ENCODE peak calls at places on chromosomes 13 and 19, in six cellular contexts. I is IMR-90, D is SJSA1, Y is fibroblast of lung, B is hepatocyte, R is adrenal gland. L is an unnamed sample. For H3K9me3 and H3K36me3, the result is how much of the 10 kb centered on the place peaks cover.

GRCh38 chr19:42433503-42434260 is 6.5 kb upstream of the LIPE start:
- DNase-seq in R (peak), D (no peak), Y (no peak), B (peak), I (peak), L (peak)

GRCh38 chr13:42279080-42279479 is 7.1 kb downstream of the AKAP11 start:
- DNase-seq in R (no peak), B (no peak), Y (peak), I (no peak), D (no peak), L (no peak)

GRCh38 chr13:83117046-83117445 is 765.2 kb downstream of the SLITRK1 start:
- DNase-seq in Y (no peak), I (no peak), R (no peak), D (no peak), B (no peak), L (no peak)

GRCh38 chr19:34269489-34269888 is 15.1 kb downstream of the GARRE1 start:
- DNase-seq in D (no peak), I (no peak), B (no peak), R (no peak), Y (no peak), L (no peak)

GRCh38 chr13:44648392-44649117 is 72.4 kb upstream of the TSC22D1 start:
- DNase-seq in D (no peak), Y (no peak), B (peak), I (no peak), R (no peak), L (no peak)

GRCh38 chr13:51542358-51542972 is 41.8 kb upstream of the WDFY2 start:
- DNase-seq in R (no peak), B (no peak), Y (no peak), D (no peak), I (peak), L (no peak)

GRCh38 chr19:18995804-18996241 is 37.5 kb downstream of the SUGP2 start:
- DNase-seq in Y (peak), R (no peak), B (peak), D (peak), I (peak), L (no peak)

GRCh38 chr13:105471683-105472082 is 1063.8 kb downstream of the EFNB2 start:
- DNase-seq in I (peak), B (no peak), D (no peak), Y (peak), R (no peak), L (no peak)

GRCh38 chr13:31274345-31274870 is 74.6 kb downstream of the B3GLCT start:
- DNase-seq in I (peak), Y (peak), B (no peak), D (no peak), R (no peak), L (no peak)

GRCh38 chr13:104553156-104553555 is 1486.9 kb upstream of the SLC10A2 start:
- DNase-seq in R (no peak), Y (peak), B (no peak), D (no peak), I (peak), L (no peak)

GRCh38 chr19:35736913-35737886 is 5.1 kb downstream of the IGFLR1 start:
- DNase-seq in I (no peak), R (no peak), Y (no peak), D (no peak), B (no peak), L (no peak)

GRCh38 chr19:15260939-15261338 is 28.7 kb upstream of the EPHX3 start:
- DNase-seq in B (no peak), I (no peak), Y (no peak), D (peak), R (no peak), L (no peak)
- H3K27ac ChIP-seq in B (no peak), I (no peak), Y (no peak), D (no peak), R (no peak), L (no peak)

DNA sequence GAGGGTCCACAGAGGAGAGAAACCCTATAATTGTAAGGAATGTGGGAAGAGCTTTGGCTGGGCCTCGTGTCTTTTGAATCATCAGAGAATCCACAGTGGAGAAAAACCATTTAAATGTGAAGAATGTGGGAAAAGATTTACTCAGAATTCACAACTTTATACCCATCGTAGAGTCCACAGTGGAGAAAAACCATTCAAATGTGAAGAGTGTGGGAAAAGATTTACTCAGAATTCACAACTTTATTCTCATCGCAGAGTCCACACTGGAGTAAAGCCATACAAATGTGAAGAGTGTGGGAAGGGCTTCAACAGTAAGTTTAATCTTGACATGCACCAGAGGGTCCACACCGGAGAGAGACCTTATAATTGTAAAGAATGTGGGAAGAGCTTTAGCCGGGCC is 9.4 kb upstream of the ZNF234 start:
- DNase-seq in R (no peak), D (no peak), I (no peak), Y (no peak), B (no peak), L (no peak)
- H3K9me3 ChIP-seq in R (under half), D (under half), I (under half), Y (under half), B (under half), L (half or more)

GRCh38 chr19:41264581-41265375 is 606 bp downstream of the HNRNPUL1 start:
- DNase-seq in B (peak), I (peak), Y (peak), D (no peak), R (peak), L (peak)
- H3K36me3 ChIP-seq in B (under half), I (under half), Y (under half), D (half or more), R (under half), L (under half)

GRCh38 chr13:110541526-110541920 is 20.0 kb downstream of the RAB20 start:
- DNase-seq in B (no peak), Y (peak), D (no peak), R (no peak), I (peak), L (no peak)
- H3K27ac ChIP-seq in B (peak), Y (no peak), D (no peak), R (no peak), I (peak), L (peak)

DNA sequence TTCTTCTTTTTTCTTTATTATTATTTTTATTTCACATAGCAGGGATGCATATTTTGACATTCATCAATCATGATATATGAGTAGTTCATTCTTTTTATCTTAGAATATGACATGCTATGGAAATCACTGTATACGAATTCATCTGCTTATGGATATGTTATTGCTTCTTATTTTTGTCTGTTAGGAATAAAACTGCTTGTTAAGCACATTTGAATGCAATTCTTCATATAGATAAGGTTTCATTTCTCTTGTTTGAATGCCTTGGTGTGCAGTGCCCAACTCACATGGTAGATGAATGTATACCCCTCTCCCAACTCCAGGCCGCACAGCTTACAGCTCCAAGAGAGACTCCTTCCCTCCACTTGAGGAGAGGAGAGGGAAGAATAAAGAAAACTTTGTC is 11.3 kb downstream of the ZNF776 start:
- DNase-seq in Y (no peak), R (no peak), I (no peak), B (no peak), D (no peak), L (no peak)
- H3K9me3 ChIP-seq in Y (under half), R (under half), I (under half), B (under half), D (under half), L (under half)

DNA sequence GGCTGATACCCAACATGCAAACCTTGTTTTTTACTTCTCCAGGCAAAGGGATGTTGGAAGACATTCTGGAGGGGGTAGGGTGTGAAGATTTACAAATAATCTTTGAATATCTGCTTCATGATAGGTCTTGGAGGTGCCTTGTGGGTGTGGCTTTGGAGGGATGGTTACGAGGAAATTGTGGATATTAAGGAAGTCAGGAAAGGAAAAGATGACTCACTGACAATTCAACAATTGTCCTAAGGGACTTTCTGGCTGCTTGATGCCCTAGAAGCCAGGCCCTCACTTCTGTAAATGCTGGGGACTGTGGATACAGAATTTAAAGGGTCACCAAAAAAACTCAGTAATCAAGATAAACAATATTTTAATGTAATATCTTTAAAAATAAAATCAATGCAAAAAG is 37.4 kb upstream of the ZNF527 start:
- DNase-seq in D (no peak), I (no peak), R (no peak), B (no peak), Y (peak), L (no peak)
- H3K36me3 ChIP-seq in D (under half), I (under half), R (under half), B (under half), Y (under half), L (under half)

GRCh38 chr13:22736768-22737092 is 444.0 kb upstream of the SGCG start:
- DNase-seq in B (no peak), Y (no peak), R (no peak), D (no peak), I (no peak), L (no peak)

GRCh38 chr13:22738357-22738756 is 442.4 kb upstream of the SGCG start:
- DNase-seq in I (no peak), D (no peak), R (no peak), Y (no peak), B (no peak), L (no peak)

GRCh38 chr13:22736084-22736767 is 444.6 kb upstream of the SGCG start:
- DNase-seq in I (no peak), Y (no peak), B (no peak), R (no peak), D (no peak), L (no peak)

GRCh38 chr13:22744688-22745452 is 435.9 kb upstream of the SGCG start:
- DNase-seq in I (no peak), R (no peak), B (no peak), D (no peak), Y (no peak), L (no peak)

DNA sequence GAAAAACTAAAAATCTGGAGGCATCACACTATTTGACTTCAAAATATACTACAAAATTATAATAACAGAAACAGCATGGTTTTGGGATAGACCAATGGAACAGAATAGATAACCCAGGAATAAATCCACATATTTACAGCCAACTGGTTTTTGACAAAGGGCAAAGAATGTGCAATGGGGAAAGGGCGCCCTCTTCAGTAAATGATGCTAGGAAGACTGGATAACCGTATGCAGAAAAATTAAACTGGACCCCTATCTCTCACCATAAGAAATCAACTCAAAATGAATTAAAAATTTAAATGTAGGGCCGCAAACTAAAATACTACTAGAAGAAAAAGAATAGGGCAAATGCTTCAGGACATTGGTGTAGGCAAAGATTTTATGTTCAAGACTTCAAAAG is 440.5 kb upstream of the SGCG start:
- DNase-seq in B (no peak), R (no peak), D (no peak), I (no peak), Y (no peak), L (no peak)
- H3K27ac ChIP-seq in B (no peak), R (no peak), D (no peak), I (no peak), Y (no peak), L (no peak)

DNA sequence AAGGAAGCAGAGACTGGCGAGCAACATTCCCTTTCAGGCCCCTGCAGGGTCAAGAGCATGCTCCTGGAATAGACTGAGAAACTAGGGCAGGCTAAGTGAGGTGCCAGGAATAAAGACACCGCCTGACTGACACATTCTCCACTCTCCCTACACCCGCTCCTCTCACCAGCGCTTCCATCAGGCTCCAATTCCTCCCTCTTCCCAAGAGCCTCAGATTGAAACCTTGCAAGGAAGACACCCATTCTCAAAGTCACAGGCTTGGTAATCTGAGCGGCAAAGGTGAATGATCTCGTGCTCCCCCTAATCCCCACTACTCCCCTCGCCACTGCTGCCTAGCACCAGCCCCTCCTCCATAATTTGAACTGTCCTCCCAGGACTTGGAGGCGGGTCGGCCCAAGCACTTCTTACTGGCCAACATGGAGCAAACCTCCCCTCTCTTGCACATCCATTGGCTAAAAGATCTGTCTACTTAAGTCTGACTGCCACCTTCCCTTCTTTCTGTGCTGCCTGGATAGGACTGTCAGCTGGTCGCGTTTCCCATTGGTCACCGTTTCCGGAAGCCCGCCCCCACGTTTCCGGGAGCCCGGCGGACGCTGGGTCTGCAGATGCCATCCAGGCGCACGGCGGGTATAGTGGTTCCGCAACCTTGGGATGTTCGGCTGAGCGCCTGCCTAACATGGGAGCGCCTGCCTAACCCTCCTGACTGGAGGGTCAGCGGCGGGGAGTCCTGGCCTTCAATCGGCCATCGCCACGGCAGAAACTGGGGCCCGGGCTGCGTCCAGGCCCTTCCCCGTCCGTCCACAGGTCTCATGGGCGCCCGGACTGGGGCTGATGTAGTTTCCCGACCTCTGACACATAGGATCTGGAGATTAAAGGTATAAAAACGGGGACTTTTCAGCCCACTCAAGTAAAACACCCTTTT is 33.6 kb downstream of the ZNF383 start:
- DNase-seq in D (no peak), Y (peak), I (peak), B (no peak), R (peak), L (peak)
- H3K9me3 ChIP-seq in D (under half), Y (under half), I (under half), B (under half), R (under half), L (half or more)

L was measured in psoas muscle.